ENCODE peak calls at places on chromosomes 13 and 19, in four cellular contexts. One of them, this sample, is unnamed.

GRCh38 chr13:36453518-36453917 is 21.2 kb downstream of the CCNA1 start:
- DNase-seq in H7: peak; percentile 20
- DNase-seq in fibroblast of the conjunctiva: peak; percentile 18
- DNase-seq in suprapubic skin: no peak
- DNase-seq in this sample: peak; percentile 58

GRCh38 chr13:36872621-36873020 is 47.4 kb downstream of the SMAD9 start:
- DNase-seq in fibroblast of the conjunctiva: no peak
- DNase-seq in H7: peak; percentile 43
- DNase-seq in suprapubic skin: no peak
- DNase-seq in this sample: no peak

GRCh38 chr13:24709186-24709913 is 29.1 kb downstream of the ATP12A start:
- DNase-seq in H7: no peak
- DNase-seq in suprapubic skin: no peak
- DNase-seq in fibroblast of the conjunctiva: no peak
- DNase-seq in this sample: no peak

GRCh38 chr19:2923510-2923909 is 21.3 kb downstream of the ZNF77 start:
- DNase-seq in suprapubic skin: no peak
- DNase-seq in H7: no peak
- DNase-seq in fibroblast of the conjunctiva: peak; percentile 83
- DNase-seq in this sample: peak; percentile 45

GRCh38 chr19:5542665-5543064 is 25.1 kb downstream of the TINCR start:
- DNase-seq in H7: peak; percentile 71
- DNase-seq in fibroblast of the conjunctiva: no peak
- DNase-seq in suprapubic skin: no peak
- DNase-seq in this sample: no peak

GRCh38 chr19:18756896-18757295 is 34.2 kb downstream of the COMP start:
- DNase-seq in H7: no peak
- DNase-seq in suprapubic skin: no peak
- DNase-seq in fibroblast of the conjunctiva: no peak
- DNase-seq in this sample: peak; percentile 94

GRCh38 chr13:77299587-77299986 is 27.3 kb downstream of the MYCBP2 start:
- DNase-seq in H7: no peak
- DNase-seq in fibroblast of the conjunctiva: no peak
- DNase-seq in suprapubic skin: no peak
- DNase-seq in this sample: no peak

GRCh38 chr13:34257980-34258379 is 440.0 kb downstream of the RFC3 start:
- DNase-seq in suprapubic skin: no peak
- DNase-seq in H7: no peak
- DNase-seq in fibroblast of the conjunctiva: no peak
- DNase-seq in this sample: no peak

GRCh38 chr19:29268103-29268502 is 55.2 kb upstream of the UQCRFS1 start:
- DNase-seq in H7: peak; percentile 37
- DNase-seq in suprapubic skin: peak; percentile 48
- DNase-seq in fibroblast of the conjunctiva: no peak
- DNase-seq in this sample: no peak

GRCh38 chr19:40464059-40465024 is 1.2 kb downstream of the BLVRB start:
- DNase-seq in suprapubic skin: peak; percentile 91
- DNase-seq in H7: peak; percentile 73
- DNase-seq in fibroblast of the conjunctiva: peak; percentile 68
- DNase-seq in this sample: peak; percentile 58

GRCh38 chr19:46990998-46991676 is 28.5 kb upstream of the NPAS1 start:
- DNase-seq in suprapubic skin: peak; percentile 84
- DNase-seq in fibroblast of the conjunctiva: peak; percentile 70
- DNase-seq in H7: peak; percentile 91
- DNase-seq in this sample: peak; percentile 67

GRCh38 chr13:49652691-49653305 is 24.5 kb downstream of the ARL11 start:
- DNase-seq in H7: peak; percentile 86
- DNase-seq in suprapubic skin: no peak
- DNase-seq in fibroblast of the conjunctiva: no peak
- DNase-seq in this sample: peak; percentile 82

GRCh38 chr19:17470204-17470841 is at the start of gene SLC27A1:
- DNase-seq in suprapubic skin: peak; percentile 99
- DNase-seq in H7: peak; percentile 98
- DNase-seq in fibroblast of the conjunctiva: peak; percentile 98
- DNase-seq in this sample: peak; percentile 99

GRCh38 chr13:110216006-110216402 is 91.0 kb downstream of the COL4A1 start:
- DNase-seq in fibroblast of the conjunctiva: no peak
- DNase-seq in H7: no peak
- DNase-seq in suprapubic skin: no peak
- DNase-seq in this sample: no peak

GRCh38 chr19:17671906-17672305 is 16.2 kb downstream of the UNC13A start:
- DNase-seq in fibroblast of the conjunctiva: no peak
- DNase-seq in suprapubic skin: no peak
- DNase-seq in H7: peak; percentile 84
- DNase-seq in this sample: no peak

GRCh38 chr13:104567114-104567513 is 1500.9 kb upstream of the SLC10A2 start:
- DNase-seq in H7: no peak
- DNase-seq in fibroblast of the conjunctiva: no peak
- DNase-seq in suprapubic skin: no peak
- DNase-seq in this sample: no peak

GRCh38 chr19:2461751-2462634 is 5.2 kb upstream of the LMNB2 start:
- DNase-seq in H7: peak; percentile 94
- DNase-seq in fibroblast of the conjunctiva: no peak
- DNase-seq in suprapubic skin: no peak
- DNase-seq in this sample: peak; percentile 69

GRCh38 chr13:112014857-112015256 is 52.1 kb upstream of the SOX1 start:
- DNase-seq in suprapubic skin: no peak
- DNase-seq in H7: no peak
- DNase-seq in fibroblast of the conjunctiva: no peak
- DNase-seq in this sample: no peak

GRCh38 chr13:19664481-19665230 is 31.2 kb downstream of the MPHOSPH8 start:
- DNase-seq in suprapubic skin: no peak
- DNase-seq in H7: peak; percentile 32
- DNase-seq in fibroblast of the conjunctiva: no peak
- DNase-seq in this sample: no peak

GRCh38 chr13:25490236-25490635 is 118.5 kb downstream of the ATP8A2 start:
- DNase-seq in fibroblast of the conjunctiva: no peak
- DNase-seq in H7: no peak
- DNase-seq in suprapubic skin: no peak
- DNase-seq in this sample: no peak

GRCh38 chr13:41019027-41019487 is at the start of gene ELF1:
- DNase-seq in H7: no peak
- DNase-seq in fibroblast of the conjunctiva: peak; percentile 40
- DNase-seq in suprapubic skin: no peak
- DNase-seq in this sample: peak; percentile 86

GRCh38 chr13:113297370-113297871 is 382 bp downstream of the LAMP1 start:
- DNase-seq in H7: no peak
- DNase-seq in fibroblast of the conjunctiva: no peak
- DNase-seq in suprapubic skin: peak; percentile 73
- DNase-seq in this sample: peak; percentile 28